ENCODE peak calls at places on chromosomes 12 and 14, in four cellular contexts. Q, E, I and O are unnamed samples.

GRCh38 chr14:91249841-91250616 is 5.5 kb upstream of the GPR68 start:
- DNase-seq in E (no peak), Q (peak), I (no peak), O (no peak)

GRCh38 chr14:42229976-42230375 is 623.3 kb downstream of the LRFN5 start:
- DNase-seq in Q (no peak), I (no peak), E (no peak), O (no peak)

GRCh38 chr14:51430600-51430999 is 190.6 kb downstream of the TMX1 start:
- DNase-seq in I (no peak), Q (peak), E (no peak), O (no peak)

GRCh38 chr12:93441111-93441616 is 583 bp downstream of the UBE2N start:
- DNase-seq in Q (no peak), E (peak), I (no peak), O (peak)

GRCh38 chr12:66418908-66419307 is 116.6 kb downstream of the HELB start:
- DNase-seq in E (no peak), I (no peak), Q (no peak), O (no peak)

GRCh38 chr14:65203574-65203973 is 101.3 kb upstream of the MAX start:
- DNase-seq in Q (no peak), I (peak), E (no peak), O (no peak)

GRCh38 chr12:84134797-84135366 is 777.7 kb downstream of the SLC6A15 start:
- DNase-seq in Q (no peak), E (no peak), I (peak), O (peak)

GRCh38 chr12:43208627-43209026 is 343.4 kb downstream of the ADAMTS20 start:
- DNase-seq in E (no peak), I (peak), Q (no peak), O (peak)

GRCh38 chr14:66104486-66104885 is 381.7 kb upstream of the CCDC196 start:
- DNase-seq in Q (no peak), I (no peak), E (no peak), O (no peak)

GRCh38 chr12:58668831-58669230 is 251.5 kb downstream of the LRIG3 start:
- DNase-seq in Q (peak), E (no peak), I (no peak), O (peak)

GRCh38 chr12:128942960-128943477 is 89.7 kb downstream of the GLT1D1 start:
- DNase-seq in E (no peak), Q (no peak), I (no peak), O (no peak)

GRCh38 chr12:60012659-60013058 is 416.8 kb downstream of the SLC16A7 start:
- DNase-seq in E (no peak), I (no peak), Q (no peak), O (no peak)

GRCh38 chr12:60020068-60020467 is 424.2 kb downstream of the SLC16A7 start:
- DNase-seq in Q (no peak), I (no peak), E (no peak), O (no peak)

DNA sequence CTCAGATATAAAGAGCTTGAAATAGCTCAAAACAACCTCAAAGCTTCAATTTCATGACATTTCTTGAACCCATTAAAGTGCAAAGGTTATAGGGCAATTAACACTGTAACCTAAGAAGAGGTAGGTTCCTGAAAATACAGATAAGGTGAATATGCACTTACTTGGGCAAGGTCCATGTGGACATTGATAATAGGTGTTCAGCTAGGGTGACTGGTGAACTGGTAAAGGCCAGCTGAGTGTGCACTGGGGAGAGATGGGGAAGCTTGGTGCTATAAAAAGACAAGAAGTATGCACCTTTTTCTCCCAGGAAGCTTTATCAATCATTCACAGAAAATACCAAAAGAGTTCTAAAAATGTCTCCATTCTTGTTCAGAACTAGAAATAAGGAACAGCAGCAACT is 418.6 kb downstream of the SLC16A7 start:
- DNase-seq in Q (no peak), E (no peak), I (no peak), O (no peak)
- H3K4me3 ChIP-seq in Q (no peak), E (no peak), I (no peak), O (no peak)

DNA sequence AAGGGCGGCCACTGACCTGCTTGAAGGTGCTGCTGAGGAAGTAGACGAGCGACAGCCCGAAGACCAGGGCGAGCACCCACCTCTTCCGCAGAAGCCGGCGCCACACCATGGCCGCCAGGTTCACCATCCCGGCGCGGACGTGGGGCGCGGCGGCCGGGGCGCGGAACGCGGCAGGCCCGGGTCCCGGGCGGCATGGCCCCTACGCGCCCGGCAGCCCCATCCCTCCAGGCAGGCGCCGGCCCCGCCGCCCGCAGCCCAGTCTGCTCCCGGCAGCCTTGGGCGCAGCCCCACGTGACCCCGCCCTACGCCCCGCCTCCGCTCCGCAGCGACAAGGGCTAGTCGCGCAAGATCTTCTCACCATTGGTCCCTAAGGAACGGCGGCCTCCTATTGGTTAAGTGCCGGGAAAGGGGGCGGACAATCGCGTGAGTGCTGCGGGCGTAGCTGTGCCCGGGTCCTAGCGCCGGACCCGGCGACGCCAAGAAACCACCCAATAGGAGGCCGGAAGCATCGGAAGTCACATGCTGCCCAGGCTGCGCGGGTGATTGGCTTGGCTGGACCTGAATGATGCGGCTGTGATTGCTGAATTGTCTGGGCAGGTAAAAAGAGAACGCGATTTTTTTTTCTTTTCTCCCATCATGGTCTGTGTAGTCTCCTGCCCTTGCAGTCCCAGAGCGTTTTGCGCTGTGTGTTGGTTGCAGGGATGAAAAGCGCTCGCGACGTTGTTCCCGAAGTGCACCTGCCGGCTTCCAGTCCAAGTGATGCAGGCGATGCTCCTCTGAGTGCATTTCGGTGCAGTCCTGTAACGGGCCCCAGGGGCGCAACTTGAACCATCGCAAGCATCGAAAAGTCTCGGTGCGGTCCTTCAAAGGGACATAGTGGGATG is at the start of the genes RNFT2 and SPRING1:
- DNase-seq in E (peak), I (peak), Q (peak), O (peak)
- TF ChIP-seq CTCF in E (no peak), I (no peak), Q (no peak), O (no peak)

GRCh38 chr12:1580526-1580925 is 13.9 kb downstream of the FBXL14 start:
- DNase-seq in E (no peak), Q (no peak), I (no peak), O (no peak)

GRCh38 chr12:1584326-1584725 is 10.1 kb downstream of the FBXL14 start:
- DNase-seq in E (no peak), Q (no peak), I (no peak), O (no peak)

GRCh38 chr12:1581973-1582708 is 12.2 kb downstream of the FBXL14 start:
- DNase-seq in E (no peak), I (peak), Q (peak), O (peak)

GRCh38 chr12:1582709-1583050 is 11.7 kb downstream of the FBXL14 start:
- DNase-seq in Q (no peak), E (no peak), I (no peak), O (no peak)

GRCh38 chr12:1583421-1584078 is 10.8 kb downstream of the FBXL14 start:
- DNase-seq in Q (peak), I (peak), E (peak), O (peak)
- H3K4me3 ChIP-seq in Q (peak), I (no peak), E (no peak), O (peak)

DNA sequence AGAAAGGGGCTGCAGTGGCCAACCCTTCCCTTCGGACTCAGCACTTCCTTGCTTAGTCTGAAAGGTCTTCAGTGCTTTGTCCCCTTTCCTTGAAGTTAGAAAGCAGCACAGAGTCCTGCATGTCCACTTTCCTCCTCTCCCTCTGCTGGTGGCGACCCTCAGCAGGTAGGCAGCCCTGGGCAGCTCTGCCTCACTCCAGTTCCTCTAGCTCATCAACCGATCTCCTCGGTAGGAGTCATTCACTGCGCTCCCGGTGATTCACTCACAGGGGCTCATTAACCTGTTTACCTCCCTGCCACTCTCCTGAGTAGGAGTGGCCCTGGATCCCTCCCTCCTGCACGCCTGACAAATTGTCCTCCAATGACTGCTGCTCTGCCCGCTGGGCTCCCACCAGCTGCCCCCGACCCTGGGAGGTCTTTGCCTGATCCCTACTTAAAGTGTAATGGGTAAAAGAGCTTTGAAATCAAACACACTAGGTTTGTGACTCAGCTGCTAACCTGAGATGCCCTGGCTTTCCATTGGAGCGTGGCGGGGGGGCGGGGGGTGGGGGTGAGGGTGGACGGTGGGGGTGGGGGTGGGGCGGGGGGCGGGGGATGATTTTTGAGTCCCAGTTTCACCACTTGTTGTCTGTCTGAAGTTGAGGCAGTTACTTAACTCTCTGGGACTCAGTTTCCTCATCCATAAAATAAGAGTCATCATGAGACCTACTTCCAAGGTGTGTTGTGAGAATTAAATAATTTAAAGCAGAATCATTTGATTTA is 4.2 kb downstream of the SCNN1A start:
- DNase-seq in Q (no peak), E (peak), I (peak), O (peak)
- TF ChIP-seq CTCF in Q (peak), E (no peak), I (peak), O (no peak)

GRCh38 chr12:52720487-52720886 is 17.2 kb upstream of the KRT77 start:
- DNase-seq in I (peak), Q (no peak), E (no peak), O (no peak)
- H3K4me3 ChIP-seq in I (no peak), Q (no peak), E (no peak), O (no peak)

DNA sequence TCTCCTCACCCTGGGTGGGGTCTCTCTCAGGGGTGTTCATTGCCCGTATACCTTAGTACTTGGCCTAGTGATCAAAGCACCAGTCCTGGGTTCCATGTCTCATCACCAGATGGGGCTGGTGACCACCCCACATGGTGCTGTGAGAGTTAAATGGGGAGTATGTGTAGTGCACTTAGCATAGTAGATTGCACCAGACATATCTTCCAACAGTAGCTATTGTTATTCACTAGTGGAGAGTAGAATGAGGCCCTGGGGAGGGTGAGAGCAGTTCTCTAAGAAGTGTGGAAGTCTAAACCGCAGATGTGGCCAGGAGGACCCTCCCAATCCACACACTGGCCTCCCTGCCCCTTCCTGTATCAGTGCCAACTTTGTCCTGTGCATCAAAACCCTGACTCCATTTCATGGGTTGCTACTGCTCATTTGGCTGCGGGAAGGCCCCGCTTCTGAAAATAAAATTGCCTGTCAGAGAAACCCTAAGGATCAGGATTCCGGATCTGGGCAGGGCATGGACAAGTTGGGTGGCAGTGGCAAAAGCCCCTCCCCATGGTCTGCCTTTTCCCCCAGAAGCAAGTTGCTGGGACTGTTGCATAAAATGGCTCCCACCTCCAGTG is 4.4 kb downstream of the CD9 start:
- DNase-seq in E (no peak), I (no peak), Q (no peak), O (no peak)
- TF ChIP-seq CTCF in E (no peak), I (no peak), Q (no peak), O (no peak)